ENCODE peak calls at places on chromosomes 12 and 14, in nine cellular contexts. T, G, W, E, H, D, C, Y and Z are unnamed samples.

GRCh38 chr12:112178796-112179195 is 53.4 kb downstream of the TRAFD1 start:
- DNase-seq in T (no peak), G (no peak), W (no peak), E (no peak), H (peak), D (no peak), C (no peak), Y (no peak), Z (no peak)

GRCh38 chr14:52188381-52188780 is 79.1 kb upstream of the PTGDR start:
- DNase-seq in T (no peak), G (no peak), W (no peak), E (no peak), H (no peak), D (no peak), C (no peak), Y (no peak), Z (no peak)

GRCh38 chr12:116818341-116818856 is 62.8 kb downstream of the HRK start:
- DNase-seq in T (no peak), G (no peak), W (no peak), E (no peak), H (no peak), D (peak), C (no peak), Y (peak), Z (no peak)

GRCh38 chr12:47705239-47705570 is 625 bp downstream of the RPAP3 start:
- DNase-seq in T (no peak), G (no peak), W (no peak), E (no peak), H (no peak), D (no peak), C (no peak), Y (no peak), Z (no peak)

GRCh38 chr12:124539084-124540041 is 28.0 kb downstream of the NCOR2 start:
- DNase-seq in T (no peak), G (no peak), W (no peak), E (no peak), H (no peak), D (no peak), C (no peak), Y (no peak), Z (no peak)

GRCh38 chr14:104601786-104602185 is 2.8 kb downstream of the TMEM179 start:
- DNase-seq in T (peak), G (no peak), W (no peak), E (no peak), H (no peak), D (no peak), C (peak), Y (no peak), Z (no peak)

GRCh38 chr14:94401083-94401482 is 12.7 kb upstream of the SERPINA1 start:
- DNase-seq in T (no peak), G (no peak), W (no peak), E (no peak), H (no peak), D (no peak), C (no peak), Y (no peak), Z (no peak)

GRCh38 chr12:2615665-2616387 is 178.9 kb upstream of the FKBP4 start:
- DNase-seq in T (peak), G (no peak), W (no peak), E (no peak), H (no peak), D (no peak), C (no peak), Y (peak), Z (no peak)